ENCODE peak calls at places on chromosomes 5 and 9, in five cellular contexts. X is mucosa of gallbladder; H is CD8-positive, alpha-beta T cell; B is progenitor cell of endocrine pancreas; N is activated T-cell treated with anti-CD3 and anti-CD28 coated beads, Interleukin-2, amount 50 U/mL, for 72 hours. A is an unnamed sample.

GRCh38 chr5:68252678-68253520 is 37.3 kb downstream of the PIK3R1 start:
- DNase-seq in X (peak; percentile 47), H (peak; percentile 54), B (peak; percentile 33), N (peak; percentile 54), A (peak; percentile 67)

GRCh38 chr5:74947961-74948613 is 81.9 kb upstream of the FAM169A start:
- DNase-seq in X (no peak), H (no peak), B (no peak), N (no peak), A (peak; percentile 57)

GRCh38 chr9:105401651-105402050 is 46.2 kb upstream of the FSD1L start:
- DNase-seq in X (no peak), H (no peak), B (no peak), N (no peak), A (no peak)

GRCh38 chr5:13866792-13867191 is 77.7 kb downstream of the DNAH5 start:
- DNase-seq in X (peak; percentile 44), H (no peak), B (peak; percentile 70), N (no peak), A (peak; percentile 48)

GRCh38 chr5:43191740-43192557 is at the start of gene NIM1K:
- DNase-seq in X (peak; percentile 11), H (peak; percentile 28), B (peak; percentile 59), N (peak; percentile 70), A (peak; percentile 60)

GRCh38 chr5:127887282-127887681 is 184.1 kb downstream of the CCDC192 start:
- DNase-seq in X (no peak), H (no peak), B (no peak), N (no peak), A (no peak)

GRCh38 chr5:123125172-123125508 is 36.1 kb downstream of the PRDM6 start:
- DNase-seq in X (no peak), H (no peak), B (no peak), N (no peak), A (no peak)

GRCh38 chr5:94254214-94254613 is 364.2 kb downstream of the KIAA0825 start:
- DNase-seq in X (no peak), H (no peak), B (no peak), N (no peak), A (no peak)

GRCh38 chr5:6377121-6377520 is 1.2 kb downstream of the MED10 start:
- DNase-seq in X (no peak), H (no peak), B (no peak), N (no peak), A (no peak)

GRCh38 chr5:55665065-55665464 is 47.1 kb downstream of the SLC38A9 start:
- DNase-seq in X (no peak), H (no peak), B (no peak), N (no peak), A (no peak)

GRCh38 chr5:147530801-147531389 is 21.0 kb upstream of the DPYSL3 start:
- DNase-seq in X (no peak), H (no peak), B (no peak), N (no peak), A (no peak)

GRCh38 chr5:322942-323879 is 1.7 kb downstream of the AHRR start:
- DNase-seq in X (no peak), H (no peak), B (no peak), N (no peak), A (no peak)

GRCh38 chr9:90774682-90775081 is 26.9 kb upstream of the SYK start:
- DNase-seq in X (no peak), H (no peak), B (no peak), N (no peak), A (no peak)

GRCh38 chr5:42949348-42950090 is 90.6 kb downstream of the ANXA2R start:
- DNase-seq in X (peak; percentile 42), H (peak; percentile 78), B (no peak), N (peak; percentile 70), A (no peak)

GRCh38 chr5:72633041-72633445 is 125.8 kb upstream of the ZNF366 start:
- DNase-seq in X (no peak), H (no peak), B (no peak), N (no peak), A (no peak)

GRCh38 chr5:91038180-91038808 is 344.8 kb downstream of the ARRDC3 start:
- DNase-seq in X (no peak), H (no peak), B (no peak), N (no peak), A (no peak)

GRCh38 chr9:42852133-42852532 is 668.7 kb downstream of the SPATA31A6 start:
- DNase-seq in X (peak; percentile 58), H (no peak), B (peak; percentile 27), N (peak; percentile 3), A (peak; percentile 75)

GRCh38 chr9:112061152-112061740 is 113.9 kb downstream of the SUSD1 start:
- DNase-seq in X (peak; percentile 74), H (peak; percentile 51), B (no peak), N (peak; percentile 47), A (peak; percentile 61)

GRCh38 chr9:127567119-127567897 is 44.8 kb upstream of the STXBP1 start:
- DNase-seq in X (peak; percentile 63), H (no peak), B (no peak), N (no peak), A (peak; percentile 62)

GRCh38 chr9:8855046-8855445 is 1055.5 kb upstream of the DMAC1 start:
- DNase-seq in X (no peak), H (no peak), B (no peak), N (no peak), A (no peak)

GRCh38 chr5:78747703-78748359 is 99.3 kb upstream of the LHFPL2 start:
- DNase-seq in X (no peak), H (no peak), B (no peak), N (no peak), A (peak; percentile 12)

GRCh38 chr9:130139251-130139650 is 33.0 kb upstream of the NCS1 start:
- DNase-seq in X (no peak), H (no peak), B (no peak), N (no peak), A (no peak)

GRCh38 chr5:27328480-27328879 is 290.1 kb upstream of the CDH9 start:
- DNase-seq in X (no peak), H (no peak), B (no peak), N (no peak), A (no peak)

GRCh38 chr9:72749276-72749675 is 203.6 kb downstream of the ALDH1A1 start:
- DNase-seq in X (no peak), H (no peak), B (no peak), N (no peak), A (no peak)

GRCh38 chr9:129887210-129888084 is 52.2 kb downstream of the USP20 start:
- DNase-seq in X (no peak), H (peak; percentile 88), B (no peak), N (peak; percentile 81), A (no peak)

GRCh38 chr5:163309850-163310365 is 127.5 kb upstream of the CCNG1 start:
- DNase-seq in X (no peak), H (no peak), B (no peak), N (no peak), A (no peak)

GRCh38 chr9:86353591-86354047 is 591 bp downstream of the TUT7 start:
- DNase-seq in X (no peak), H (peak; percentile 18), B (no peak), N (peak; percentile 38), A (peak; percentile 34)

GRCh38 chr9:133188006-133188842 is 20.8 kb downstream of the OBP2B start:
- DNase-seq in X (no peak), H (no peak), B (peak; percentile 45), N (no peak), A (peak; percentile 63)

GRCh38 chr9:126985870-126986498 is 71.4 kb downstream of the RALGPS1 start:
- DNase-seq in X (peak; percentile 83), H (peak; percentile 93), B (no peak), N (peak; percentile 87), A (peak; percentile 70)

GRCh38 chr5:15013654-15014463 is 142.3 kb upstream of the ANKH start:
- DNase-seq in X (no peak), H (no peak), B (no peak), N (no peak), A (no peak)